ENCODE peak calls at places on chromosomes 13 and 19, in eight cellular contexts. J is HFFc6, N is right lobe of liver, I is heart right ventricle, P is left colon, Y is T-cell, A is M059J, G is left ventricle myocardium inferior. M is an unnamed sample.

GRCh38 chr13:101567841-101568240 is 115.4 kb downstream of the ITGBL1 start:
- DNase-seq in J (no peak), N (no peak), I (no peak), P (no peak), Y (no peak), A (no peak), G (no peak), M (no peak)

GRCh38 chr13:45242070-45242469 is 41.2 kb upstream of the KCTD4 start:
- DNase-seq in J (no peak), N (no peak), I (no peak), P (peak), Y (no peak), A (peak), G (no peak), M (no peak)

GRCh38 chr13:27980280-27980998 is 8.1 kb downstream of the URAD start:
- DNase-seq in J (no peak), N (no peak), I (no peak), P (no peak), Y (no peak), A (no peak), G (no peak), M (no peak)

GRCh38 chr19:20238025-20238623 is 71.1 kb downstream of the ZNF486 start:
- DNase-seq in J (peak), N (peak), I (peak), P (peak), Y (peak), A (peak), G (peak), M (peak)

GRCh38 chr13:101757446-101758039 is 305.1 kb downstream of the ITGBL1 start:
- DNase-seq in J (peak), N (no peak), I (no peak), P (no peak), Y (no peak), A (peak), G (no peak), M (peak)

GRCh38 chr19:13765395-13766094 is 1.2 kb downstream of the MRI1 start:
- DNase-seq in J (peak), N (no peak), I (no peak), P (no peak), Y (no peak), A (no peak), G (no peak), M (no peak)

GRCh38 chr13:48739346-48740037 is 85.8 kb downstream of the CYSLTR2 start:
- DNase-seq in J (no peak), N (no peak), I (no peak), P (no peak), Y (no peak), A (no peak), G (no peak), M (no peak)

GRCh38 chr13:59607780-59608233 is 555.9 kb downstream of the DIAPH3 start:
- DNase-seq in J (no peak), N (no peak), I (no peak), P (no peak), Y (no peak), A (no peak), G (no peak), M (no peak)

GRCh38 chr19:30065680-30066606 is 123.9 kb downstream of the URI1 start:
- DNase-seq in J (no peak), N (no peak), I (no peak), P (peak), Y (no peak), A (no peak), G (no peak), M (no peak)